ENCODE peak calls at places on chromosome 17, in four cellular contexts. L is CD8-positive, alpha-beta T cell; V is GM12878; X is heart left ventricle. K is an unnamed sample.

GRCh38 chr17:43769426-43769825 is 9.4 kb downstream of the DUSP3 start:
- ATAC-seq in V (no peak), X (peak; percentile 2), L (no peak), K (no peak)

GRCh38 chr17:40417258-40417608 is 463 bp downstream of the TOP2A start:
- ATAC-seq in L (no peak), X (no peak), V (peak; percentile 47), K (no peak)

GRCh38 chr17:74968361-74968780 is 4.2 kb downstream of the HID1 start:
- ATAC-seq in L (no peak), X (no peak), V (no peak), K (no peak)

GRCh38 chr17:79804856-79805696 is 8.2 kb upstream of the CBX8 start:
- ATAC-seq in L (no peak), X (no peak), V (peak; percentile 6), K (no peak)

GRCh38 chr17:11853321-11854151 is 143.7 kb downstream of the ZNF18 start:
- ATAC-seq in X (peak; percentile 56), V (no peak), L (no peak), K (peak; percentile 76)

GRCh38 chr17:21289902-21290571 is 5.5 kb downstream of the MAP2K3 start:
- ATAC-seq in L (no peak), X (peak; percentile 65), V (no peak), K (no peak)

GRCh38 chr17:37194208-37194607 is 181.6 kb upstream of the C17orf78 start:
- ATAC-seq in L (no peak), X (no peak), V (no peak), K (no peak)

GRCh38 chr17:73541561-73541981 is 102.7 kb downstream of the SDK2 start:
- ATAC-seq in V (no peak), L (no peak), X (no peak), K (no peak)

GRCh38 chr17:1058423-1059130 is 61.6 kb downstream of the TIMM22 start:
- ATAC-seq in L (no peak), V (peak; percentile 58), X (peak; percentile 27), K (no peak)

GRCh38 chr17:3647251-3647650 is 10.7 kb downstream of the CTNS start:
- ATAC-seq in V (no peak), L (no peak), X (no peak), K (no peak)

GRCh38 chr17:48715496-48716399 is 6.6 kb downstream of the PRAC1 start:
- ATAC-seq in L (no peak), X (no peak), V (no peak), K (no peak)

GRCh38 chr17:79587421-79587820 is 23.4 kb downstream of the RBFOX3 start:
- ATAC-seq in X (no peak), V (no peak), L (no peak), K (no peak)

GRCh38 chr17:41975099-41976083 is 8.8 kb downstream of the CNP start:
- ATAC-seq in V (no peak), L (no peak), X (no peak), K (no peak)

GRCh38 chr17:27319536-27320221 is 25.8 kb downstream of the WSB1 start:
- ATAC-seq in X (peak; percentile 83), V (no peak), L (no peak), K (peak; percentile 75)

GRCh38 chr17:81418710-81419332 is 23.6 kb downstream of the BAHCC1 start:
- ATAC-seq in V (no peak), X (no peak), L (no peak), K (no peak)

DNA sequence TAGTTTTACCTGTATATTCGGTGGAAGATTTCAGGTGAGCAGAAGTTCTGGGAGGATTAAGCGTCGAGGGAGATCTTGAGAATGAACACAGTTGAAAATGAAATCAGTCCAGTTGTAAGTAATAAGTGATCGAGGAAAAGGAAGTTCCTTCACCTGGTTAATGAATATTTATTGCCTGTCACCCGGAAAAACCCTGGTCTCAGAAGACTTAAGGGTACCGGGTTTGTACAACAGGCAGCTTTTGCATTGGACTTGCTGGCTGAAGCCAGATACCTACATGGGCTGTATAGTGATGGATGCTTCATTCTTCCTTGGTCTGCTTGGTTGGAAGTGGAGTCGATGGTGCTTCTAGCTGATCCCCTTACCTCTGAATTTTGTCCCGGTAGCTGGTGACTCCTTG is 72.7 kb downstream of the PRKCA start:
- ATAC-seq in L (no peak), X (no peak), V (peak; percentile 75), K (no peak)
- H3K27ac ChIP-seq in L (peak overlapping the region; percentile 36), X (no peak overlapping the region), V (no peak overlapping the region), K (no peak overlapping the region)

GRCh38 chr17:77741109-77741508 is 217.4 kb upstream of the TNRC6C start:
- ATAC-seq in L (no peak), V (no peak), X (no peak), K (no peak)
- TF ChIP-seq CTCF in L (peak; percentile 59), V (peak; percentile 22), X (peak; percentile 3), K (no peak)

GRCh38 chr17:61129232-61129631 is 270.4 kb upstream of the TBX2 start:
- ATAC-seq in X (no peak), L (no peak), V (no peak), K (no peak)

GRCh38 chr17:61130320-61130719 is 269.3 kb upstream of the TBX2 start:
- ATAC-seq in L (no peak), V (no peak), X (no peak), K (no peak)

GRCh38 chr17:61129876-61130275 is 269.8 kb upstream of the TBX2 start:
- ATAC-seq in L (no peak), V (no peak), X (no peak), K (no peak)

GRCh38 chr17:61127960-61128359 is 271.7 kb upstream of the TBX2 start:
- ATAC-seq in L (no peak), X (no peak), V (no peak), K (no peak)

GRCh38 chr17:61128671-61129115 is 270.9 kb upstream of the TBX2 start:
- ATAC-seq in V (no peak), X (peak; percentile 72), L (no peak), K (no peak)
- H3K27ac ChIP-seq in V (no peak overlapping the region), X (peak overlapping the region; percentile 67), L (no peak overlapping the region), K (peak overlapping the region; percentile 4)

GRCh38 chr17:19867094-19867653 is 562 bp downstream of the ULK2 start:
- ATAC-seq in V (peak; percentile 29), X (peak; percentile 88), L (peak; percentile 69), K (peak; percentile 73)

GRCh38 chr17:19867654-19868395 is at the start of gene ULK2:
- ATAC-seq in V (no peak), L (peak; percentile 70), X (peak; percentile 62), K (peak; percentile 84)
- TF ChIP-seq CTCF in V (no peak), L (no peak), X (peak; percentile 11), K (peak; percentile 37)

GRCh38 chr17:9644910-9645751 is at the start of gene USP43:
- ATAC-seq in X (peak; percentile 37), L (peak; percentile 55), V (peak; percentile 50), K (no peak)
- H3K27ac ChIP-seq in X (no peak within 1 kb of the TSS), L (no peak within 1 kb of the TSS), V (no peak within 1 kb of the TSS), K (no peak within 1 kb of the TSS)

GRCh38 chr17:29140631-29141483 is 39.3 kb downstream of the MYO18A start:
- ATAC-seq in L (peak; percentile 57), X (peak; percentile 49), V (peak; percentile 22), K (peak; percentile 3)

GRCh38 chr17:29145289-29146058 is 34.7 kb downstream of the MYO18A start:
- ATAC-seq in V (peak; percentile 56), X (peak; percentile 54), L (peak; percentile 51), K (peak; percentile 27)

GRCh38 chr17:29146369-29146972 is 33.7 kb downstream of the MYO18A start:
- ATAC-seq in X (no peak), V (peak; percentile 4), L (no peak), K (no peak)

GRCh38 chr17:29141484-29141835 is 38.7 kb downstream of the MYO18A start:
- ATAC-seq in L (no peak), X (no peak), V (no peak), K (no peak)

DNA sequence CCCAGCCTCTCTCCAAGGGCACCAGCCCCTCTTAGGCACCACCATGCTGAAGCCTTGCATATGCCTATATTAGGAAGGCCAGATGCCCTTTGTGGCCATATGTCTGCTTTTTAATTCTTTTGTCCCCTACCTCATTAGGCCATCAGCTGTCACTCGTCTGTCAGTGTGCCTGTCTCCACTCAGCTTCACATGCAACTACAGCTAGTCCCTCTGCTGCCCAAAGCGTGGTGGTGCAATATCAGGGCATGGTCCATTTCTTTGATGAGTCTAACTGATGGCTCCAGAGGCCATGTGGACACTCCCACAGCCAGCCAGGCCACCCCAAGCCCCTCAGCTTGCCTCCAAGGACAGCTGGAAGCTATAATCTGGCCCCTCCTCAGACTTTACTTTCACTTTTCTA is 36.3 kb downstream of the MYO18A start:
- ATAC-seq in X (no peak), V (no peak), L (no peak), K (no peak)
- TF ChIP-seq CTCF in X (peak; percentile 39), V (peak; percentile 45), L (no peak), K (no peak)

GRCh38 chr17:17727111-17727659 is 45.9 kb downstream of the RAI1 start:
- ATAC-seq in V (no peak), X (no peak), L (no peak), K (no peak)

GRCh38 chr17:17730250-17730935 is 49.1 kb downstream of the RAI1 start:
- ATAC-seq in L (no peak), X (peak; percentile 59), V (no peak), K (no peak)

GRCh38 chr17:17728550-17729251 is 47.4 kb downstream of the RAI1 start:
- ATAC-seq in X (no peak), V (no peak), L (no peak), K (no peak)

GRCh38 chr17:17732444-17732843 is 51.2 kb downstream of the RAI1 start:
- ATAC-seq in X (no peak), V (no peak), L (no peak), K (no peak)

GRCh38 chr17:17729620-17730249 is 48.5 kb downstream of the RAI1 start:
- ATAC-seq in L (peak; percentile 90), X (peak; percentile 27), V (peak; percentile 93), K (no peak)
- H3K27ac ChIP-seq in L (no peak overlapping the region), X (peak overlapping the region; percentile 55), V (no peak overlapping the region), K (peak overlapping the region; percentile 20)

K was measured in gastroesophageal sphincter.